ENCODE peak calls at places on chromosome 2, in five cellular contexts. F, Z, J, X and Q are unnamed samples.

GRCh38 chr2:101883860-101884259 is 107.9 kb upstream of the IL1R2 start:
- DNase-seq in F (peak; percentile 59), Z (no peak), J (peak; percentile 72), X (peak; percentile 45), Q (no peak)

GRCh38 chr2:43127208-43127940 is 99.0 kb downstream of the ZFP36L2 start:
- DNase-seq in F (no peak), Z (peak; percentile 60), J (no peak), X (peak; percentile 90), Q (peak; percentile 90)

GRCh38 chr2:48210189-48210588 is 303.9 kb upstream of the FBXO11 start:
- DNase-seq in F (no peak), Z (no peak), J (no peak), X (no peak), Q (no peak)

GRCh38 chr2:144432921-144433320 is 87.0 kb downstream of the ZEB2 start:
- DNase-seq in F (no peak), Z (no peak), J (peak; percentile 24), X (no peak), Q (no peak)

GRCh38 chr2:95384854-95385569 is 17.5 kb upstream of the FAHD2A start:
- DNase-seq in F (no peak), Z (no peak), J (no peak), X (peak; percentile 57), Q (peak; percentile 73)

GRCh38 chr2:48515588-48515987 is 14.4 kb upstream of the STON1 start:
- DNase-seq in F (no peak), Z (no peak), J (no peak), X (no peak), Q (no peak)

GRCh38 chr2:220969348-220969747 is 602.8 kb downstream of the EPHA4 start:
- DNase-seq in F (no peak), Z (no peak), J (no peak), X (no peak), Q (no peak)

GRCh38 chr2:47488870-47489584 is 86.1 kb downstream of the MSH2 start:
- DNase-seq in F (peak; percentile 92), Z (no peak), J (peak; percentile 91), X (no peak), Q (no peak)

GRCh38 chr2:77552956-77553355 is 30.8 kb upstream of the LRRTM4 start:
- DNase-seq in F (no peak), Z (no peak), J (peak; percentile 15), X (no peak), Q (no peak)

GRCh38 chr2:28941008-28941407 is 40.1 kb upstream of the TOGARAM2 start:
- DNase-seq in F (no peak), Z (no peak), J (no peak), X (no peak), Q (no peak)

GRCh38 chr2:128361376-128362131 is 42.9 kb upstream of the HS6ST1 start:
- DNase-seq in F (no peak), Z (no peak), J (no peak), X (no peak), Q (no peak)

GRCh38 chr2:218859994-218860831 is 608 bp downstream of the WNT6 start:
- DNase-seq in F (no peak), Z (no peak), J (no peak), X (no peak), Q (no peak)

GRCh38 chr2:182920089-182920488 is 53.7 kb upstream of the FRZB start:
- DNase-seq in F (no peak), Z (no peak), J (no peak), X (no peak), Q (no peak)

GRCh38 chr2:159456500-159457426 is 159.6 kb downstream of the BAZ2B start:
- DNase-seq in F (peak; percentile 12), Z (no peak), J (no peak), X (no peak), Q (no peak)

GRCh38 chr2:183001948-183002347 is 36.3 kb downstream of the NCKAP1 start:
- DNase-seq in F (no peak), Z (no peak), J (no peak), X (no peak), Q (no peak)

GRCh38 chr2:109214651-109215371 is 85.8 kb downstream of the SH3RF3 start:
- DNase-seq in F (no peak), Z (no peak), J (peak; percentile 48), X (no peak), Q (no peak)

GRCh38 chr2:150526827-150527226 is 39.4 kb upstream of the RND3 start:
- DNase-seq in F (peak; percentile 94), Z (no peak), J (peak; percentile 97), X (peak; percentile 82), Q (no peak)

GRCh38 chr2:97907667-97908066 is 88.1 kb downstream of the TMEM131 start:
- DNase-seq in F (no peak), Z (no peak), J (no peak), X (no peak), Q (no peak)

GRCh38 chr2:189534854-189535253 is 45.7 kb downstream of the SLC40A1 start:
- DNase-seq in F (peak; percentile 78), Z (no peak), J (peak; percentile 65), X (no peak), Q (no peak)

GRCh38 chr2:240934701-240935100 is 28.6 kb downstream of the CROCC2 start:
- DNase-seq in F (no peak), Z (no peak), J (no peak), X (no peak), Q (peak; percentile 28)

GRCh38 chr2:62482558-62483352 is 23.2 kb downstream of the TMEM17 start:
- DNase-seq in F (no peak), Z (no peak), J (no peak), X (no peak), Q (no peak)

GRCh38 chr2:172270278-172271079 is 156.9 kb upstream of the ITGA6 start:
- DNase-seq in F (peak; percentile 51), Z (no peak), J (peak; percentile 67), X (peak; percentile 60), Q (peak; percentile 73)

GRCh38 chr2:128369126-128369555 is 50.5 kb upstream of the HS6ST1 start:
- DNase-seq in F (peak; percentile 12), Z (no peak), J (no peak), X (peak; percentile 31), Q (no peak)

GRCh38 chr2:1818404-1818803 is 74.1 kb upstream of the PXDN start:
- DNase-seq in F (peak; percentile 63), Z (no peak), J (no peak), X (no peak), Q (no peak)

GRCh38 chr2:1817256-1818127 is 73.2 kb upstream of the PXDN start:
- DNase-seq in F (peak; percentile 98), Z (peak; percentile 38), J (peak; percentile 67), X (peak; percentile 85), Q (peak; percentile 86)

GRCh38 chr2:1814616-1815015 is 70.3 kb upstream of the PXDN start:
- DNase-seq in F (no peak), Z (no peak), J (no peak), X (no peak), Q (no peak)

GRCh38 chr2:1815053-1815452 is 70.7 kb upstream of the PXDN start:
- DNase-seq in F (no peak), Z (no peak), J (no peak), X (no peak), Q (no peak)

DNA sequence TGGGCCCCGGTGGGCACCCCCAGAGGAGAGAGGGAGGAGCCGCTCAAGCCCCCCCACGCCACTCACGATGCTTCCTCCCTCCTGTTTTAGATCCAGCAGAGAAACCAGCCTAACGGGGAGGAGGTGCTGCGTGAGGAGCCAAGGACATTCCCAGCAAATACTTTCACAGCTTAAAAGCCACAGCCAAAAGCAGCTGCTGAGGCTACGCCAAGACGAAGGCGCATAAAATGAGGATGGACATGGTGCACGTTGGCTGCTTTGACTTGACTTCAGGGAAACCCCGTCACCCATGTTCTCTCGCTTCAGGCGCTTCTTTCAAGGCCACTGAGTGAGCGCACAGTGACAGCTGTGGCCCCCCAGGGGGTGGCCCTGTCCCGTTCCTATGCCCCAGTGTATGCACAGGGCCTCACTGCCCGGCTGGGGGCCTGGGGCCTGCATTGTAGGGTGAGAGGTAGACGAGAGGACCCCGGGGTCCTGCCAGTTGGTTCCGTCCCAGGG is 72.1 kb upstream of the PXDN start:
- DNase-seq in F (peak; percentile 56), Z (no peak), J (no peak), X (no peak), Q (no peak)
- H3K23ac ChIP-seq in F (peak overlapping the region; percentile 73), Z (no peak overlapping the region), J (no peak overlapping the region), X (no peak overlapping the region), Q (no peak overlapping the region)

DNA sequence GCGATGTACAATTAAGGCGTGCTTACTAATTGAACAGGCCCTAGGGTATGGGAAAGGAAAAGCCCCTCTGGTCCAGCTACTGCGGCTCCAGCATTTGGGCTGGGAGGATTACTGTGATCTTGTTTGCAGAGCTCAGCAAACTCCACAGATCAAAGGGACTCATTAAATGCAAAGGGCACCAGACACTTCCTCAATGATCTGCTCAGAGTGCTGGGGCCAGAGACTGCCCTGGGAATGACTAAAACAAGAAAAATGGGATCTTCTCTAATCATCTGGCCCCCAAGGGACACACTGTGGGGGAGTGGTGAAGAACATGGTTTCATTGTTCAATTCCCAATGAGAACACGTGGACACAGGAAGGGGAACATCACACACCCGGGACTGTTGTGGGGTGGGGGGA is 85.0 kb downstream of the MARCHF4 start:
- DNase-seq in F (no peak), Z (no peak), J (peak; percentile 36), X (peak; percentile 73), Q (no peak)
- H3K4me1 ChIP-seq in F (peaks cover 2% of the 10 kb centered on the region), Z (peaks cover 17% of the 10 kb centered on the region), J (peaks cover 20% of the 10 kb centered on the region), X (peaks cover 11% of the 10 kb centered on the region), Q (peaks cover 11% of the 10 kb centered on the region)

GRCh38 chr2:230938516-230939065 is 13.5 kb upstream of the GPR55 start:
- DNase-seq in F (no peak), Z (no peak), J (no peak), X (no peak), Q (peak; percentile 18)

GRCh38 chr2:230941202-230942180 is 16.4 kb upstream of the GPR55 start:
- DNase-seq in F (no peak), Z (no peak), J (no peak), X (no peak), Q (no peak)

GRCh38 chr2:230939066-230939591 is 14.1 kb upstream of the GPR55 start:
- DNase-seq in F (no peak), Z (no peak), J (no peak), X (no peak), Q (peak; percentile 11)

GRCh38 chr2:230940476-230940815 is 15.4 kb upstream of the GPR55 start:
- DNase-seq in F (no peak), Z (no peak), J (no peak), X (no peak), Q (no peak)

DNA sequence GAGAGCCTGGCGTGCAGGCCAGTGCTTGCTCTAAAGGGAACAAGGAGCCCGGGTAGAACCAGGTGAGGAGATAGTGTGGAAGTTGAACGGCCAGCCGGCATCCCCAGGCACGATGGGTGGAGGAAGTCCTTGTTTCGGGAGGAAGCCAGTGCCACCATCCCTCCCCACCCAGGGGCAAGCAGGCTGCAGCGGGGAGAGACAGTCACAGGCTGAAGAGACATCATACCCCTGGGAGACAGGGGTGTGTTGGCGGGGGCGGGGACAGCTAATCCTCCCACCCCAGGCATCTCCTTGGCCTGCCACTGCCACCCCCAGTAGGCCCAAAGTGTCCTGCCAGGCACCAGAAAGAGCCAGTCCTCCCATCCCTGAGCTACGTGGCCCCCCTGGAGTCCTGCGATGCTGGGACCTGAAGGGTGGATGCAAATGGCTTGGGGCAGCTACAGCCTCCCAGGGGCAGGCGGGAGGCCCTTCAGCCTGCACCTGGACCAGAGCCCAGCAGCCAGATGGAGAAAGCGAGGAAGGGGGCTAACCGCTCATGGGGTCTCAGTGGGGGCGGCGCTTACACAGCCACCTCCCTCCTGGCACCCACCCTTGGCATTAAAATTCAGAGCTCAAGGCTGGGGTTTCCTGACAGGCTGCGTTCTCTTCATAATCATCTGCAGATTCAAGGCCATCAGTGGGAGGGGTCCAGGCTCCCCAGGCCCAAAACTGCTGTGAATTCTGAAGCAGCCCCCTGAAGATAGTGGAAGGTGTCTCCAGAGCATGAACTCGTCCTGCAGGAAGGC is 14.8 kb upstream of the GPR55 start:
- DNase-seq in F (no peak), Z (no peak), J (no peak), X (no peak), Q (peak; percentile 18)
- H2BK15ac ChIP-seq in F (no peak overlapping the region), Z (no peak overlapping the region), J (no peak overlapping the region), X (no peak overlapping the region), Q (no peak overlapping the region)

GRCh38 chr2:100270381-100271146 is 51.7 kb downstream of the LONRF2 start:
- DNase-seq in F (no peak), Z (no peak), J (no peak), X (no peak), Q (no peak)
- H3K23ac ChIP-seq in F (no peak overlapping the region), Z (no peak overlapping the region), J (no peak overlapping the region), X (no peak overlapping the region), Q (no peak overlapping the region)